ENCODE peak calls at places on chromosomes 12 and 14, in four cellular contexts. B is Calu3, R is astrocyte of the spinal cord, Q is mucosa of descending colon. A is an unnamed sample.
A peak's percentile ranks its signal among the peaks of the same experiment; 100 is the strongest.

GRCh38 chr12:21751517-21751916 is 23.0 kb downstream of the KCNJ8 start:
- DNase-seq in B (no peak), R (peak; percentile 66), Q (no peak), A (no peak)

GRCh38 chr14:77177623-77178185 is 3.9 kb upstream of the TMEM63C start:
- DNase-seq in B (no peak), R (no peak), Q (no peak), A (no peak)

GRCh38 chr14:104081493-104081835 is 4.0 kb upstream of the ASPG start:
- DNase-seq in B (no peak), R (no peak), Q (no peak), A (no peak)

GRCh38 chr12:55049676-55050075 is 29.9 kb downstream of the NEUROD4 start:
- DNase-seq in B (no peak), R (no peak), Q (no peak), A (no peak)

GRCh38 chr14:95039993-95040348 is 117.4 kb downstream of the DICER1 start:
- DNase-seq in B (no peak), R (no peak), Q (no peak), A (no peak)

GRCh38 chr12:19967486-19967885 is 400.9 kb upstream of the PDE3A start:
- DNase-seq in B (peak; percentile 49), R (peak; percentile 96), Q (no peak), A (no peak)

GRCh38 chr12:67804168-67804567 is 155.6 kb downstream of the DYRK2 start:
- DNase-seq in B (no peak), R (no peak), Q (no peak), A (no peak)

GRCh38 chr14:57066887-57067513 is 201.7 kb downstream of the EXOC5 start:
- DNase-seq in B (peak; percentile 52), R (peak; percentile 7), Q (peak; percentile 57), A (no peak)

GRCh38 chr12:52323416-52324067 is 2.3 kb upstream of the KRT83 start:
- DNase-seq in B (no peak), R (no peak), Q (no peak), A (no peak)

GRCh38 chr12:103799504-103800251 is 41.4 kb downstream of the NT5DC3 start:
- DNase-seq in B (peak; percentile 62), R (peak; percentile 85), Q (peak; percentile 33), A (no peak)

GRCh38 chr12:83027021-83027723 is 340.5 kb downstream of the TMTC2 start:
- DNase-seq in B (no peak), R (no peak), Q (no peak), A (no peak)
- TF ChIP-seq CTCF in B (no peak), R (no peak), Q (no peak), A (no peak)

GRCh38 chr12:63795032-63795687 is 15.5 kb downstream of the RXYLT1 start:
- DNase-seq in B (no peak), R (no peak), Q (no peak), A (no peak)
- TF ChIP-seq CTCF in B (no peak), R (no peak), Q (no peak), A (no peak)

GRCh38 chr12:32135967-32136366 is 29.3 kb downstream of the BICD1 start:
- DNase-seq in B (no peak), R (no peak), Q (no peak), A (no peak)

GRCh38 chr12:32139064-32139421 is 32.4 kb downstream of the BICD1 start:
- DNase-seq in B (no peak), R (peak; percentile 61), Q (no peak), A (no peak)

GRCh38 chr12:32131666-32132065 is 25.0 kb downstream of the BICD1 start:
- DNase-seq in B (no peak), R (no peak), Q (no peak), A (no peak)

GRCh38 chr12:32136404-32136803 is 29.8 kb downstream of the BICD1 start:
- DNase-seq in B (no peak), R (no peak), Q (no peak), A (no peak)

GRCh38 chr12:32134144-32134888 is 27.7 kb downstream of the BICD1 start:
- DNase-seq in B (peak; percentile 19), R (peak; percentile 63), Q (no peak), A (no peak)
- TF ChIP-seq CTCF in B (no peak), R (peak; percentile 20), Q (no peak), A (no peak)

GRCh38 chr12:49557187-49557916 is 10.6 kb downstream of the MCRS1 start:
- DNase-seq in B (no peak), R (no peak), Q (no peak), A (no peak)

GRCh38 chr12:49556391-49557186 is 11.4 kb downstream of the MCRS1 start:
- DNase-seq in B (no peak), R (no peak), Q (no peak), A (no peak)

GRCh38 chr12:49559011-49559675 is 8.8 kb downstream of the MCRS1 start:
- DNase-seq in B (no peak), R (no peak), Q (no peak), A (no peak)

GRCh38 chr12:49558526-49558925 is 9.4 kb downstream of the MCRS1 start:
- DNase-seq in B (no peak), R (no peak), Q (no peak), A (no peak)

DNA sequence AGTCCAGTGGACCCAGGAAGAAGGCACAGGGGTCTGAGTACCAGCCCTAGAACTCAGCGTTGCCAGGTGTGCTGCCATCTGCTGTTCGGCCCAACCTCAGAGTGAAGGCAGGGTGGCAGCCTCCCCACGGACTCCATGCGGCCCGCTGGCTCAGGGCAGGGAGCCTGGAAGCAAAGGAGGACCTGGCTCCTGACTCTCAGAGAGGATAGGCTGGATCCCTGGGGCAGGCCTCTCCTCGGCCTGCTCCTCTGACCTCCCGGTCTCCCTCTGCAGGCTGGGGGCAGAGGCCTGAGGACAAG is 10.1 kb downstream of the MCRS1 start:
- DNase-seq in B (peak; percentile 18), R (no peak), Q (no peak), A (no peak)
- TF ChIP-seq CTCF in B (no peak), R (peak; percentile 28), Q (no peak), A (no peak)

DNA sequence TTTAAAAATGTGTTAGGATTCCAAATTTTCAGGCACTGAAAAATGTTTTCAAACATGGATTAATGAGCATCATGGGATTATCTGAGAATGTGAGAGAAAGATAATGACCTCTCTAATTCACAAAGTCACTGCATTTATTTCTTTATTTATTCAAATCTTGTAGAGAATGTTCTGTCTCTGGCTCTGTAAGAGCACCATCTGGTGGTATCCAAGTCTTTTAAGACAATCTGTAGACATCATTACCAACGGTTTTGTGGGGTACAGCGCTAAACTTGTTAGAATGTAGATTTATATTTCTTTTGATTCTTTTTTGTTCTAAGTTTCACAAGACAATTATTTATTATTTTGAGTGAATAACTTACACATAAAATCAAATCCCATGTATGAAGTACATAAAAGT is 956.0 kb upstream of the NOVA1 start:
- DNase-seq in B (no peak), R (peak; percentile 6), Q (no peak), A (no peak)
- TF ChIP-seq CTCF in B (no peak), R (peak; percentile 39), Q (no peak), A (no peak)

GRCh38 chr12:75657866-75658265 is 146.5 kb upstream of the KRR1 start:
- DNase-seq in B (no peak), R (no peak), Q (no peak), A (no peak)

GRCh38 chr12:75658826-75659823 is 147.7 kb upstream of the KRR1 start:
- DNase-seq in B (no peak), R (peak; percentile 90), Q (no peak), A (no peak)

GRCh38 chr12:75660107-75660530 is 148.7 kb upstream of the KRR1 start:
- DNase-seq in B (peak; percentile 25), R (peak; percentile 91), Q (no peak), A (no peak)

GRCh38 chr12:75656650-75657049 is 145.2 kb upstream of the KRR1 start:
- DNase-seq in B (peak; percentile 85), R (peak; percentile 88), Q (no peak), A (no peak)

DNA sequence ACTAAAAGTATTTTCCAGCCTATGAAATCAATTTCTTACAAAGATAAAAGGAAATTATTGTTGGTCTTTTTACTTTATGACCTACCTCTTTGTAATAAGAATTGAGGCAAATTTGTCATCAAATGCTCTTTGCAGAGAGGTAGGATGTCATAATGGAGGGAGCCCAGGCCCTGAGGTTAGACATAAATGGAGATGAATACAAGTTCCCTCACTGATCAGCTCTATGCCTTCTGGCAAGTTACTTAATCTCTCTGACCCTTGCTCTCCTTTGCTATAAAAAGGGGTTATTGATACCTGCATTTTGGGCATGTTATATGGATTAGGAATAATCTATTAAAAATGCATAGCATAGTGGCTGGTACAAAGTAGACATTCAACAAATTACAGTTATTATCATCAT is 146.9 kb upstream of the KRR1 start:
- DNase-seq in B (no peak), R (no peak), Q (no peak), A (no peak)
- TF ChIP-seq CTCF in B (no peak), R (no peak), Q (no peak), A (no peak)

GRCh38 chr14:23345987-23346692 is 6.5 kb downstream of the SLC22A17 start:
- DNase-seq in B (no peak), R (no peak), Q (no peak), A (no peak)
- TF ChIP-seq CTCF in B (no peak), R (no peak), Q (no peak), A (no peak)

GRCh38 chr12:58172433-58173073 is 231.2 kb downstream of the ATP23 start:
- DNase-seq in B (no peak), R (no peak), Q (no peak), A (no peak)

GRCh38 chr12:58177366-58177765 is 236.0 kb downstream of the ATP23 start:
- DNase-seq in B (no peak), R (no peak), Q (no peak), A (no peak)

GRCh38 chr12:58174316-58174715 is 232.9 kb downstream of the ATP23 start:
- DNase-seq in B (no peak), R (no peak), Q (no peak), A (no peak)

GRCh38 chr12:58171914-58172313 is 230.5 kb downstream of the ATP23 start:
- DNase-seq in B (no peak), R (peak; percentile 63), Q (no peak), A (no peak)

GRCh38 chr12:58176296-58176869 is 235.0 kb downstream of the ATP23 start:
- DNase-seq in B (peak; percentile 6), R (peak; percentile 33), Q (peak; percentile 39), A (no peak)
- TF ChIP-seq CTCF in B (no peak), R (peak; percentile 61), Q (peak; percentile 13), A (no peak)